ENCODE peak calls at places on chromosome 1, in six cellular contexts. A, U, S, W, P and V are unnamed samples.

GRCh38 chr1:235573880-235574279 is 69.6 kb upstream of the B3GALNT2 start:
- DNase-seq in U (no peak), S (no peak), P (no peak), A (no peak), W (no peak), V (no peak)

GRCh38 chr1:81660286-81660685 is 140.4 kb upstream of the ADGRL2 start:
- DNase-seq in A (peak), P (no peak), U (no peak), S (no peak), W (no peak), V (no peak)

GRCh38 chr1:188194916-188195315 is 1366.2 kb downstream of the PLA2G4A start:
- DNase-seq in A (no peak), U (no peak), W (no peak), P (no peak), S (no peak), V (no peak)

GRCh38 chr1:95627244-95627643 is 393.2 kb downstream of the RWDD3 start:
- DNase-seq in U (no peak), A (no peak), S (no peak), P (peak), W (no peak), V (no peak)

GRCh38 chr1:246769306-246769705 is 45.1 kb downstream of the SCCPDH start:
- DNase-seq in U (peak), W (no peak), S (no peak), A (peak), P (peak), V (no peak)

GRCh38 chr1:33057095-33057494 is 20.4 kb upstream of the AK2 start:
- DNase-seq in W (no peak), S (no peak), U (no peak), P (no peak), A (no peak), V (peak)

GRCh38 chr1:82792151-82792550 is 991.4 kb downstream of the ADGRL2 start:
- DNase-seq in P (no peak), S (no peak), W (no peak), U (no peak), A (no peak), V (no peak)

GRCh38 chr1:204571631-204572030 is 55.4 kb downstream of the MDM4 start:
- DNase-seq in P (no peak), W (no peak), U (no peak), S (no peak), A (no peak), V (no peak)

GRCh38 chr1:94641990-94642389 is 100.4 kb upstream of the F3 start:
- DNase-seq in U (no peak), S (no peak), A (peak), W (no peak), P (no peak), V (no peak)

GRCh38 chr1:226351709-226352108 is 42.7 kb upstream of the LIN9 start:
- DNase-seq in W (no peak), U (no peak), P (no peak), S (no peak), A (no peak), V (no peak)

GRCh38 chr1:61873994-61874393 is 131.7 kb downstream of the PATJ start:
- DNase-seq in P (no peak), A (no peak), U (no peak), W (no peak), S (no peak), V (no peak)

GRCh38 chr1:12608311-12608957 is 9.6 kb downstream of the DHRS3 start:
- DNase-seq in P (no peak), U (peak), S (no peak), A (peak), W (no peak), V (no peak)

GRCh38 chr1:60415696-60416095 is 342.1 kb upstream of the C1orf87 start:
- DNase-seq in U (no peak), W (no peak), A (no peak), P (no peak), S (no peak), V (no peak)

GRCh38 chr1:117632269-117633067 is 26.6 kb downstream of the TENT5C start:
- DNase-seq in U (no peak), W (no peak), S (peak), A (no peak), P (no peak), V (no peak)

GRCh38 chr1:201828820-201829774 is at the start of gene IPO9:
- DNase-seq in W (peak), A (peak), U (peak), P (peak), S (peak), V (peak)

GRCh38 chr1:201137579-201138310 is 10.8 kb upstream of the ASCL5 start:
- DNase-seq in W (no peak), U (peak), P (peak), A (peak), S (no peak), V (no peak)

GRCh38 chr1:189678779-189679178 is 798.9 kb downstream of the BRINP3 start:
- DNase-seq in S (no peak), P (no peak), U (no peak), A (no peak), W (no peak), V (no peak)

GRCh38 chr1:32988665-32989064 is 24.1 kb upstream of the RNF19B start:
- DNase-seq in S (no peak), A (peak), W (no peak), P (peak), U (no peak), V (no peak)

GRCh38 chr1:241518447-241519307 is 878 bp downstream of the FH start:
- DNase-seq in U (no peak), A (peak), W (peak), S (peak), P (peak), V (no peak)

GRCh38 chr1:91091812-91092211 is 70.0 kb upstream of the ZNF644 start:
- DNase-seq in S (no peak), U (no peak), A (peak), W (no peak), P (no peak), V (no peak)

GRCh38 chr1:242872521-242872920 is 348.0 kb upstream of the PLD5 start:
- DNase-seq in U (no peak), A (no peak), S (no peak), W (no peak), P (no peak), V (no peak)

GRCh38 chr1:226034482-226034881 is 28.0 kb upstream of the H3-3A start:
- DNase-seq in P (peak), W (peak), S (no peak), A (peak), U (peak), V (peak)

GRCh38 chr1:52281518-52281917 is 84.5 kb downstream of the CC2D1B start:
- DNase-seq in U (no peak), S (no peak), W (no peak), P (peak), A (peak), V (no peak)

GRCh38 chr1:172673761-172674160 is 14.9 kb downstream of the FASLG start:
- DNase-seq in S (no peak), W (no peak), P (peak), U (no peak), A (peak), V (no peak)

GRCh38 chr1:198959032-198959431 is 320.2 kb downstream of the PTPRC start:
- DNase-seq in S (peak), P (no peak), U (no peak), A (no peak), W (no peak), V (no peak)

GRCh38 chr1:47701283-47701682 is 263.4 kb downstream of the FOXD2 start:
- DNase-seq in S (no peak), P (no peak), A (no peak), W (no peak), U (no peak), V (no peak)

GRCh38 chr1:193111641-193112090 is 6.5 kb upstream of the GLRX2 start:
- DNase-seq in W (peak), S (no peak), P (peak), A (peak), U (peak), V (peak)

GRCh38 chr1:88746916-88747315 is 62.8 kb downstream of the PKN2 start:
- DNase-seq in W (no peak), A (no peak), U (no peak), P (no peak), S (no peak), V (no peak)

GRCh38 chr1:1614204-1614953 is 921 bp upstream of the MIB2 start:
- DNase-seq in P (peak), S (peak), U (peak), A (peak), W (peak), V (peak)

GRCh38 chr1:244654284-244655038 is 1.5 kb downstream of the DESI2 start:
- DNase-seq in W (no peak), S (peak), A (no peak), P (peak), U (no peak), V (no peak)

GRCh38 chr1:19444399-19445021 is 40.8 kb downstream of the CAPZB start:
- DNase-seq in S (no peak), P (no peak), U (no peak), A (no peak), W (no peak), V (no peak)

GRCh38 chr1:162568802-162569201 is 7.3 kb downstream of the UAP1 start:
- DNase-seq in P (no peak), S (no peak), W (no peak), U (no peak), A (no peak), V (no peak)

GRCh38 chr1:204435246-204435885 is 23.7 kb upstream of the PPP1R15B start:
- DNase-seq in P (peak), A (peak), W (no peak), S (no peak), U (no peak), V (peak)

GRCh38 chr1:196128835-196129234 is 479.4 kb downstream of the KCNT2 start:
- DNase-seq in P (no peak), S (no peak), A (no peak), U (no peak), W (no peak), V (no peak)

GRCh38 chr1:33988161-33988560 is 124.3 kb downstream of the HMGB4 start:
- DNase-seq in A (no peak), P (no peak), U (no peak), W (no peak), S (no peak), V (no peak)

GRCh38 chr1:40311692-40312091 is 5.4 kb downstream of the COL9A2 start:
- DNase-seq in W (no peak), U (no peak), A (no peak), S (no peak), P (no peak), V (no peak)
- H3K27ac ChIP-seq in W (no peak), U (no peak), A (no peak), S (no peak), P (no peak), V (no peak)

GRCh38 chr1:31410871-31411270 is 2.1 kb upstream of the SERINC2 start:
- DNase-seq in A (no peak), S (no peak), U (no peak), W (no peak), P (peak), V (no peak)

GRCh38 chr1:31409946-31410858 is 2.8 kb upstream of the SERINC2 start:
- DNase-seq in U (no peak), S (no peak), W (no peak), A (no peak), P (peak), V (no peak)

GRCh38 chr1:31405578-31406245 is 7.3 kb upstream of the SERINC2 start:
- DNase-seq in W (no peak), A (no peak), P (no peak), U (no peak), S (no peak), V (no peak)

GRCh38 chr1:31408788-31409318 is 4.2 kb upstream of the SERINC2 start:
- DNase-seq in A (no peak), W (no peak), U (no peak), P (no peak), S (no peak), V (no peak)

DNA sequence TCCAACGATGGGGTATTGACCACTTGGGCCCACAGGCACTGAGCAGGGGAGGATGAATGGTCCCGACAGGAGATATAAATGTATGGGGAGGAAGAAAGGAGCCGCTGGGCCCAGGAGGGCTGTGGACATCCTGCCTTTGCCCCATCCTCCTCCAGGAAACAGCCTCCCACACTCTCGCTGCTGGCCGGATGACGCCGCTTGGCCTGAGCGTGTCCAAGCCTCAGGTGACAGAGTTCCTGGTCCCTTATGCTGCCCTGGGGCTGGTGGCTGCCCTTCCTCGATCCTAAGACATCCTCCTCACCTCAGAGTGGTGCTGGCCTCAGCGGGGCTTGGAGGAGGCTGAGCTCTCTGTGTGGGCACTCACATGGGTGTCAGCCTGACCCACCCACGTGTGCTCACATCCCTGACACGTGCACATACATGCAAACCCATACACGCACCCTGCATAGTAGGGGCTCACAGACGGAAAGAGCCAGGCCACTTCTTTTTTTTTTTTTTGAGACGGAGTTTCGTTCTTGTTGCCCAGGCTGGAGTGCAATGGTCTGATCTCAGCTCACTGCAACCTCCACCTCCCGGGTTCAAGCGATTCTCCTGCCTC is 5.9 kb upstream of the SERINC2 start:
- DNase-seq in P (peak), A (no peak), U (no peak), S (no peak), W (no peak), V (no peak)
- H3K27ac ChIP-seq in P (no peak), A (no peak), U (no peak), S (no peak), W (no peak), V (no peak)

GRCh38 chr1:68384872-68385390 is 64.8 kb downstream of the RPE65 start:
- DNase-seq in W (no peak), P (peak), S (no peak), U (no peak), A (peak), V (no peak)
- H3K27ac ChIP-seq in W (peak), P (no peak), S (no peak), U (peak), A (peak), V (no peak)

DNA sequence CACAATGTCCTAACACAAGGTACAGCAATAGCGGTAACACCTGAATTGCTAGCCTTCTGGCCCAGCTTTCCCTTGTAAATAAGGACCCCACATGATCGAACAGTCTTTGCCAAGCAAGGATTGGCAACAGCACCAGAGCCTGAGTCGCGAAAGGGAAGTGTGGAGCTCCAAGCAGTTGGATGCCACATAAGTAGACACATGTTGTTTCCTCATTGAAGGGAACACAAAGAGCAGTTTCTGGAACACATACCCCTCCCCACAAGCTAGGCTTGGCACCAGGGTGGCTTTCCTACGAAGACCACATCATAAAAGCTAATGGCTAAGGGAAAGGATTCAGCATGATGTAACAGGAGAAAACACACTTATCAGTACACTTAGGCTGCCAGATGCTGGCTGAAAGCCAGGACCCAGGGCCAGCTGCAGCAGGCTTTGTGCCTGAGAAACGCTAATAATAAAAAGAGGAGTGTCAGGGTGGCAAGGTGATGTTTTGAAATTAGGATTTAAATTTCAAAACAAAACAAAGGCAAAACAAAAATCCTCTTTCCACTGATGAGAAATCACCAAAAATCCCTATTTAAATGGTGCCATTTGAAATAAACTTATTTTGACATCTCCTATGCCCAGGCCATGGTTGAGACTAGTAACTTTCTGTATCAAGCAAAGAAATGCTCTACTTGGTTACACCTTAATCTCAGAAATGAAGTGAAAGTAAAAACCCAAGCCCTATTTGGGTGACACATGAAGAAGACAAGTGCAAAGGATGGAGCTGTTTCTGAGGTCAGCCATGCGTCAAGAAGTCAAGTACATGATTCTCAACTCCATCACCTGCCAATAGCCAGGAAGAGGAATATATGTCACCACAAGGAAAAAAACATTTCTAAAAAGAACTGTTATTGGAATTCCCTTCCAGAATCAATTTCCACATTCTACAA is 11.9 kb upstream of the CPLANE2 start:
- DNase-seq in U (peak), S (peak), A (peak), W (no peak), P (peak), V (no peak)
- H3K27ac ChIP-seq in U (peak), S (no peak), A (no peak), W (peak), P (peak), V (peak)

GRCh38 chr1:214513394-214513793 is 38.0 kb downstream of the PTPN14 start:
- DNase-seq in U (no peak), P (peak), W (no peak), A (peak), S (no peak), V (no peak)

GRCh38 chr1:214516434-214517326 is 34.7 kb downstream of the PTPN14 start:
- DNase-seq in W (no peak), A (no peak), U (no peak), P (no peak), S (no peak), V (no peak)

GRCh38 chr1:214514819-214515383 is 36.5 kb downstream of the PTPN14 start:
- DNase-seq in A (no peak), P (no peak), U (no peak), S (no peak), W (no peak), V (no peak)

GRCh38 chr1:214515544-214516433 is 35.6 kb downstream of the PTPN14 start:
- DNase-seq in S (no peak), W (no peak), P (peak), A (no peak), U (no peak), V (no peak)

GRCh38 chr1:214514032-214514818 is 37.2 kb downstream of the PTPN14 start:
- DNase-seq in W (no peak), U (no peak), S (no peak), A (peak), P (peak), V (no peak)
- H3K27ac ChIP-seq in W (no peak), U (peak), S (no peak), A (no peak), P (no peak), V (no peak)